ENCODE peak calls at places on chromosome 4, in seven cellular contexts. E, Z, N, W, S, U and J are unnamed samples.

GRCh38 chr4:38082424-38083374 is 122.5 kb downstream of the PTTG2 start:
- DNase-seq in E (no peak), Z (no peak), N (no peak), W (no peak), S (no peak), U (no peak), J (no peak)

GRCh38 chr4:39029752-39030694 is 2.2 kb downstream of the TMEM156 start:
- DNase-seq in E (no peak), Z (no peak), N (no peak), W (no peak), S (no peak), U (no peak), J (no peak)

GRCh38 chr4:182736207-182736606 is 181.0 kb downstream of the DCTD start:
- DNase-seq in E (peak; percentile 78), Z (no peak), N (no peak), W (no peak), S (no peak), U (no peak), J (no peak)

GRCh38 chr4:127685292-127685691 is 44.9 kb upstream of the SLC25A31 start:
- DNase-seq in E (no peak), Z (no peak), N (no peak), W (no peak), S (no peak), U (no peak), J (no peak)

GRCh38 chr4:95255396-95256107 is 293.2 kb downstream of the UNC5C start:
- DNase-seq in E (no peak), Z (peak; percentile 33), N (no peak), W (no peak), S (no peak), U (no peak), J (no peak)

GRCh38 chr4:125115941-125116340 is 198.8 kb upstream of the FAT4 start:
- DNase-seq in E (no peak), Z (no peak), N (no peak), W (no peak), S (no peak), U (no peak), J (no peak)

GRCh38 chr4:1408418-1408817 is 2.2 kb upstream of the NKX1-1 start:
- DNase-seq in E (no peak), Z (no peak), N (peak; percentile 2), W (peak; percentile 34), S (peak; percentile 46), U (peak; percentile 69), J (peak; percentile 51)

GRCh38 chr4:15718465-15718864 is 15.6 kb downstream of the BST1 start:
- DNase-seq in E (no peak), Z (no peak), N (no peak), W (no peak), S (no peak), U (peak; percentile 13), J (no peak)

GRCh38 chr4:83125738-83126141 is 11.2 kb upstream of the PLAC8 start:
- DNase-seq in E (no peak), Z (no peak), N (no peak), W (no peak), S (no peak), U (no peak), J (no peak)

GRCh38 chr4:55854132-55854531 is 684 bp downstream of the EXOC1 start:
- DNase-seq in E (no peak), Z (peak; percentile 9), N (no peak), W (no peak), S (no peak), U (no peak), J (no peak)

GRCh38 chr4:168634276-168634802 is 137.5 kb downstream of the PALLD start:
- DNase-seq in E (no peak), Z (no peak), N (no peak), W (no peak), S (no peak), U (no peak), J (no peak)

GRCh38 chr4:1049591-1049905 is 38.1 kb downstream of the FGFRL1 start:
- DNase-seq in E (no peak), Z (no peak), N (no peak), W (peak; percentile 47), S (peak; percentile 58), U (peak; percentile 84), J (no peak)

GRCh38 chr4:23922535-23923115 is 32.8 kb upstream of the PPARGC1A start:
- DNase-seq in E (no peak), Z (no peak), N (no peak), W (no peak), S (no peak), U (no peak), J (no peak)

GRCh38 chr4:184293552-184293951 is 75.9 kb upstream of the ENPP6 start:
- DNase-seq in E (peak; percentile 42), Z (no peak), N (peak; percentile 25), W (no peak), S (no peak), U (no peak), J (peak; percentile 24)

DNA sequence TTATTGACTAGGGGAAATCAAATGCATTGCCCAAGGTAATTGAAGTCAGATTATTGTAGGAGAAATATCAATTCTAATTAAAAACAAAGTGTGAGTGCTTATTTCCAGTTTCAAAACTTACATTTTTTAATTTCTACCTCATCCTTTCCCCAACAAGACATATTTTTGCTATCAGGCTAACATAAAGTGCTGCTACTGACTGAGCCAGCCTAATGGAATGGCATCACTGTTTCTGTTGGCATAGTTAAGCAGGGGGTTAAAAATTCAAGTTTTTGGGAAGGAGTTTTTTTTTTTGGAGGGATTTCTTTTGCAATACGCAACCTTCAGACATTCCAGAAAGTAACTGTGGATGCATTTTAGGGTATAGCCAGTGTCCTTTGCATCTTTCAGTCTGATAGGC is 24.2 kb downstream of the GAB1 start:
- DNase-seq in E (no peak), Z (no peak), N (no peak), W (no peak), S (no peak), U (no peak), J (no peak)
- H3K4me1 ChIP-seq in E (peaks cover 68% of the 10 kb centered on the region), Z (no peaks in the 10 kb centered on the region), N (peaks cover 3% of the 10 kb centered on the region), W (peaks cover 18% of the 10 kb centered on the region), S (peaks cover 79% of the 10 kb centered on the region), U (peaks cover 44% of the 10 kb centered on the region), J (peaks cover 70% of the 10 kb centered on the region)

DNA sequence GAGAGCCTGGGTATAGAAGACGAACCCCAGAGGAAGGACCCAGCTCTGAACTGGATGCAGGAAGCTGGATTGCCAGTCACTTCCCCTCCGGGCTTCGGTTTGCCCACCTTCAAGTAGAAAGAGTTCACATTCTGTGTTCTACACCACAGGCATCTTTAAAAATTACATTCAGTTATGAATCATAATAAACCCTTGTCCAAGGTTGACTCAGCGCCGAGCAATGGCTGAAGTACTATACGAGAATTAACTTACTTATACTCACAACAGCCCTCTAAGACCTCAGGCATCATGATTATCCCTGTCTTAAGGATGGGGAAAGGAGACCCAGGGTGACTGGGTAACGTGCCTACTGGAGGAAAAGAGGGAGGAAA is 72.5 kb downstream of the EVC2 start:
- DNase-seq in E (no peak), Z (no peak), N (no peak), W (no peak), S (no peak), U (no peak), J (no peak)
- H3K4me3 ChIP-seq in E (no peak overlapping the region), Z (no peak overlapping the region), N (no peak overlapping the region), W (no peak overlapping the region), S (no peak overlapping the region), U (no peak overlapping the region), J (no peak overlapping the region)

DNA sequence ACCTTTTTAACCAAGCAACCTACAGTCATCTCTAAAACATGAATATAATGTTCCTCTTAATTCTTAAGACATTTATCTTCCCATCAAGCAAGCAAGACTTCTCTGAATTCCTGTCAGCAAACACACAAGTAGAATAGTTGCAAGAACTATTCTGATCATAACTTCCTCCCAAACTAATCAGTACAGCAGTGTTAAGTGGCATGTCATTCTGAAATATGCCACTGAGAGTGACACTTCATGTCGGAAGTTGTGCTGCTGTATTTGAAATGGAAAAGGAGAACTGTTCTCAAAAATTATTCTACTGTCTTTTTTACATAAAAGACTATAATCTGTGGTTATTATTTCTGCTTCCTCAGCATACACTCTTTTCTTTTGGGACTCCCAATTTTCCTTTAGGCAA is 546.6 kb downstream of the PCDH18 start:
- DNase-seq in E (no peak), Z (no peak), N (no peak), W (no peak), S (no peak), U (no peak), J (no peak)
- TF ChIP-seq POLR2AphosphoS5 in E (no peak), Z (no peak), N (no peak), W (no peak), S (no peak), U (no peak), J (no peak)

GRCh38 chr4:156949373-156949814 is 22.2 kb downstream of the PDGFC start:
- DNase-seq in E (no peak), Z (no peak), N (no peak), W (no peak), S (no peak), U (no peak), J (no peak)
- H3K4me1 ChIP-seq in E (peaks cover 35% of the 10 kb centered on the region), Z (no peaks in the 10 kb centered on the region), N (no peaks in the 10 kb centered on the region), W (no peaks in the 10 kb centered on the region), S (peaks cover 73% of the 10 kb centered on the region), U (peaks cover 15% of the 10 kb centered on the region), J (peaks cover 9% of the 10 kb centered on the region)

GRCh38 chr4:87930629-87931028 is 44.9 kb upstream of the SPP1 start:
- DNase-seq in E (no peak), Z (no peak), N (no peak), W (no peak), S (no peak), U (no peak), J (no peak)

GRCh38 chr4:87931932-87932331 is 43.6 kb upstream of the SPP1 start:
- DNase-seq in E (no peak), Z (no peak), N (no peak), W (no peak), S (no peak), U (no peak), J (peak; percentile 5)

GRCh38 chr4:87926554-87927098 is 48.9 kb upstream of the SPP1 start:
- DNase-seq in E (no peak), Z (no peak), N (no peak), W (no peak), S (no peak), U (no peak), J (no peak)
- H3K4me3 ChIP-seq in E (no peak overlapping the region), Z (no peak overlapping the region), N (no peak overlapping the region), W (no peak overlapping the region), S (no peak overlapping the region), U (no peak overlapping the region), J (no peak overlapping the region)

GRCh38 chr4:7649741-7650531 is 215.2 kb upstream of the PSAPL1 start:
- DNase-seq in E (peak; percentile 92), Z (no peak), N (no peak), W (no peak), S (peak; percentile 62), U (no peak), J (no peak)
- TF ChIP-seq POLR2AphosphoS5 in E (no peak), Z (no peak), N (no peak), W (no peak), S (no peak), U (peak; percentile 59), J (no peak)

GRCh38 chr4:75514949-75515612 is 808 bp downstream of the THAP6 start:
- DNase-seq in E (no peak), Z (no peak), N (no peak), W (no peak), S (no peak), U (no peak), J (no peak)
- H3K4me1 ChIP-seq in E (peaks cover 29% of the 10 kb centered on the region), Z (no peaks in the 10 kb centered on the region), N (no peaks in the 10 kb centered on the region), W (peaks cover 16% of the 10 kb centered on the region), S (peaks cover 30% of the 10 kb centered on the region), U (peaks cover 42% of the 10 kb centered on the region), J (peaks cover 38% of the 10 kb centered on the region)